ENCODE peak calls at places on chromosomes 11 and 22, in seven cellular contexts. T is CD8-positive, alpha-beta T cell; J is neural progenitor cell; Q is HepG2; K is Caco-2; D is naive thymus-derived CD4-positive, alpha-beta T cell; U is transverse colon. Z is an unnamed sample. For H3K9me3, the result is how much of the 10 kb centered on the place peaks cover.

GRCh38 chr11:128496684-128497056 is 90.7 kb downstream of the ETS1 start:
- DNase-seq in T (no peak), J (no peak), Q (no peak), K (no peak), D (no peak), U (no peak), Z (no peak)

GRCh38 chr11:117871160-117871559 is 5.3 kb downstream of the FXYD6 start:
- DNase-seq in T (no peak), J (no peak), Q (no peak), K (no peak), D (no peak), U (no peak), Z (no peak)

GRCh38 chr11:36622431-36623136 is 24.5 kb upstream of the RAG2 start:
- DNase-seq in T (no peak), J (peak), Q (peak), K (no peak), D (no peak), U (no peak), Z (no peak)

GRCh38 chr11:2325719-2326118 is 23.9 kb downstream of the TSPAN32 start:
- DNase-seq in T (no peak), J (no peak), Q (no peak), K (no peak), D (no peak), U (no peak), Z (no peak)

GRCh38 chr11:30314625-30315024 is 8.3 kb upstream of the ARL14EP start:
- DNase-seq in T (no peak), J (no peak), Q (no peak), K (no peak), D (no peak), U (no peak), Z (no peak)

GRCh38 chr22:43928418-43929307 is 5.1 kb downstream of the PNPLA3 start:
- DNase-seq in T (no peak), J (no peak), Q (no peak), K (no peak), D (no peak), U (no peak), Z (no peak)

GRCh38 chr22:40094449-40094848 is 83.3 kb upstream of the TNRC6B start:
- DNase-seq in T (no peak), J (no peak), Q (no peak), K (no peak), D (no peak), U (no peak), Z (no peak)

GRCh38 chr22:40720538-40721256 is 41.4 kb downstream of the MCHR1 start:
- DNase-seq in T (no peak), J (no peak), Q (no peak), K (no peak), D (no peak), U (no peak), Z (no peak)

GRCh38 chr11:1880746-1881441 is 10.8 kb downstream of the PRR33 start:
- DNase-seq in T (no peak), J (no peak), Q (no peak), K (peak), D (no peak), U (no peak), Z (no peak)

GRCh38 chr11:130088909-130089668 is 19.4 kb downstream of the APLP2 start:
- DNase-seq in T (no peak), J (peak), Q (no peak), K (no peak), D (no peak), U (no peak), Z (no peak)

GRCh38 chr22:31944700-31945477 is 554 bp downstream of the YWHAH start:
- DNase-seq in T (no peak), J (no peak), Q (no peak), K (no peak), D (peak), U (peak), Z (peak)

GRCh38 chr11:35236667-35237003 is 97.7 kb downstream of the CD44 start:
- DNase-seq in T (no peak), J (no peak), Q (no peak), K (no peak), D (no peak), U (no peak), Z (no peak)

GRCh38 chr11:66363187-66363601 is 8.4 kb downstream of the SLC29A2 start:
- DNase-seq in T (no peak), J (no peak), Q (no peak), K (peak), D (no peak), U (no peak), Z (no peak)

GRCh38 chr11:18594999-18595749 is 4.4 kb upstream of the MISFA start:
- DNase-seq in T (no peak), J (no peak), Q (no peak), K (no peak), D (no peak), U (no peak), Z (no peak)

GRCh38 chr11:2294340-2295290 is 7.1 kb downstream of the C11orf21 start:
- DNase-seq in T (no peak), J (peak), Q (no peak), K (peak), D (no peak), U (no peak), Z (no peak)

GRCh38 chr11:121439337-121439736 is 12.8 kb upstream of the SORL1 start:
- DNase-seq in T (no peak), J (no peak), Q (no peak), K (no peak), D (no peak), U (no peak), Z (no peak)

GRCh38 chr22:43827926-43828710 is 16.0 kb upstream of the EFCAB6 start:
- DNase-seq in T (no peak), J (no peak), Q (no peak), K (no peak), D (no peak), U (no peak), Z (no peak)

GRCh38 chr11:87290304-87290922 is 252.7 kb downstream of the TMEM135 start:
- DNase-seq in T (no peak), J (peak), Q (peak), K (no peak), D (peak), U (no peak), Z (no peak)

GRCh38 chr11:70663815-70664214 is 265.5 kb downstream of the CTTN start:
- DNase-seq in T (peak), J (no peak), Q (no peak), K (no peak), D (no peak), U (no peak), Z (no peak)

GRCh38 chr11:70662691-70663098 is 264.4 kb downstream of the CTTN start:
- DNase-seq in T (peak), J (no peak), Q (no peak), K (no peak), D (no peak), U (no peak), Z (no peak)

GRCh38 chr11:70660059-70660888 is 261.9 kb downstream of the CTTN start:
- DNase-seq in T (peak), J (no peak), Q (no peak), K (no peak), D (no peak), U (no peak), Z (no peak)

GRCh38 chr11:70661763-70662501 is 263.6 kb downstream of the CTTN start:
- DNase-seq in T (peak), J (peak), Q (no peak), K (no peak), D (no peak), U (no peak), Z (no peak)

DNA sequence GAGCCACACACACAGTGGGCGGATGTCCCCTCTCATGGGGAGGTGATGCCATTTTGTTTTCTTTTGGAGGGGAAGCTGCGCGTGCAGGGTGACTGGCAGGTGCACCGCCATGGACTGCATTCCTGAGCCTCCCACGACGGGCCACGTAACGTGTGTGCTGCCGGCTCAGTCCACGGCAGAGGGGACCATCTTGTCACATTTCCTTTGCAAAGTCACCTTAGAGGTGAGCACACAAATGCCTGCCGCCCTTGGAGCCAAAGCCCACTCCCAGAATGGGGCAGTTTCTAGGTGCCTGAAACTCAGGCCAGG is 262.5 kb downstream of the CTTN start:
- DNase-seq in T (no peak), J (no peak), Q (no peak), K (no peak), D (no peak), U (no peak), Z (no peak)
- H3K4me3 ChIP-seq in T (no peak), J (peak), Q (no peak), K (no peak), D (no peak), U (no peak), Z (no peak)

GRCh38 chr11:50278756-50279155 is 246.1 kb downstream of the OR4C45 start:
- DNase-seq in T (no peak), J (no peak), Q (no peak), K (no peak), D (no peak), U (no peak), Z (no peak)

DNA sequence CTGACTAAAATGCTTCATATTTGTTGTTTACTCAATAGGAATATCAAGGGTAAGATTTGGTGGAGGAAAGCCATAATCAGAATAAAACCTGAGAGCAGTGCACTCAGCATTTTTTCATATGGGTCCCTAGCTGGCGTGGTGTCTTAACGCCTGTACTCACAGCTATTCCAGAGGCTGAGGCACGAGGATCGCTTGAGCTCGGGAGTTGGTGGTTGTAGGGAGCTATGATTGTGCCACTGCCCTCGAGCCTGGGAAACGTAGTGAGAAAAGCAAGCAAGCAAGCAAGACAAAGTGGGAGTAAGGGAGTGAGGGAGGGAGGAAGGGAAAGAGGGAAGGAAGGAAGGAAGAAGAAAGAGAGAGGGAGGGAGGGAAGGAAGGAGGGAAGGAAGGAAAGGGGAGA is 242.5 kb downstream of the OR4C45 start:
- DNase-seq in T (no peak), J (no peak), Q (no peak), K (no peak), D (no peak), U (no peak), Z (no peak)
- H3K9me3 ChIP-seq in T (under half), J (under half), Q (half or more), K (under half), D (under half), U (under half), Z (under half)

GRCh38 chr11:64007160-64007628 is 21.0 kb downstream of the OTUB1 start:
- DNase-seq in T (no peak), J (peak), Q (no peak), K (no peak), D (no peak), U (no peak), Z (no peak)
- H3K4me3 ChIP-seq in T (peak), J (peak), Q (peak), K (no peak), D (peak), U (peak), Z (peak)

DNA sequence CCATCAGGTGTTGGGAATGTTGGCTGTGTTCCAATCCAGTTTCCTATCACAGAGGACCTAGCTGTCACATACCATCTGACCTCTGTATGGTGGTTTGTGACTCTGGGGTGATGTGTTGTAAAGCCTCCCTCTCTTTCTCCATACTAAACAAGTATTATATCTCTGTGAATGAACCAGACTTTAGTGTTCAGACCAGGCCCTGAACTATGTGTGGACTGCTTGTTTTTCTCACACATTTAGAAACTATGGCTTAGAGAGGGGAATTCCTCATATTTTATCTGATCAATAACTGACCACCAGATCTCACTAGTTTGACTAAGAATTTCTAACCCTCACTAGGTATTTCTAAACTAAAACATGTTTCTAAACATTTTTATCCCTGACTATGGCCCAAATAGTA is 17.5 kb downstream of the NCR3LG1 start:
- DNase-seq in T (no peak), J (no peak), Q (no peak), K (no peak), D (no peak), U (no peak), Z (no peak)
- H3K9me3 ChIP-seq in T (under half), J (under half), Q (half or more), K (under half), D (under half), U (under half), Z (under half)

GRCh38 chr11:94151903-94152677 is 23.4 kb downstream of the PANX1 start:
- DNase-seq in T (no peak), J (no peak), Q (peak), K (peak), D (no peak), U (no peak), Z (no peak)

GRCh38 chr11:94151311-94151710 is 22.7 kb downstream of the PANX1 start:
- DNase-seq in T (no peak), J (no peak), Q (no peak), K (no peak), D (no peak), U (no peak), Z (no peak)

GRCh38 chr11:94153320-94153719 is 24.7 kb downstream of the PANX1 start:
- DNase-seq in T (no peak), J (no peak), Q (peak), K (peak), D (no peak), U (no peak), Z (no peak)

GRCh38 chr11:94154095-94154856 is 25.6 kb downstream of the PANX1 start:
- DNase-seq in T (no peak), J (no peak), Q (no peak), K (no peak), D (no peak), U (no peak), Z (no peak)

GRCh38 chr11:94152678-94153065 is 24.0 kb downstream of the PANX1 start:
- DNase-seq in T (no peak), J (no peak), Q (no peak), K (no peak), D (no peak), U (no peak), Z (no peak)
- H3K4me3 ChIP-seq in T (no peak), J (no peak), Q (peak), K (no peak), D (no peak), U (no peak), Z (no peak)

DNA sequence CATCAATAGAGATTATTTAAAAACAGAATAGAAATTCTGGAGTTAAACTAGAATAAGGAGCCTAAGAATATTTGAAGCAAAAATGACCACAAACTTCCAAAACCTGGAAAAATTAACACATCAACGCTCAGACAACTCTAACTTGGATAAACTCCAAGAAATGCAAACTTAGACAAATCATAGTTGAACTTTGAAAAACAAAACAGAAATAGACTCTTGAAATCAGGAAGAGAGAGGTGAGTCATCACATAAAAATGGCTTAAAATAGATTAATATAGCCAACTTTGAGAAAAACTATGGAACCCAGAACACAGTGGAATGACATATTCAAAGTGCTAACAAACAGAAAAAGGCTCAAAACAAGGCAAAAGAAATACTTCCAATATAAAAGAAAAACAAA is 974.2 kb downstream of the JRKL start:
- DNase-seq in T (no peak), J (no peak), Q (no peak), K (no peak), D (no peak), U (no peak), Z (no peak)
- H3K9me3 ChIP-seq in T (under half), J (under half), Q (under half), K (under half), D (under half), U (under half), Z (under half)

GRCh38 chr11:7485136-7485853 is at the start of gene OLFML1:
- DNase-seq in T (no peak), J (no peak), Q (peak), K (no peak), D (no peak), U (no peak), Z (peak)

GRCh38 chr11:7488681-7489080 is 3.4 kb downstream of the OLFML1 start:
- DNase-seq in T (no peak), J (no peak), Q (no peak), K (no peak), D (no peak), U (no peak), Z (no peak)

GRCh38 chr11:7485854-7486425 is 634 bp downstream of the OLFML1 start:
- DNase-seq in T (no peak), J (no peak), Q (no peak), K (no peak), D (no peak), U (no peak), Z (no peak)

GRCh38 chr11:7486731-7487130 is 1.4 kb downstream of the OLFML1 start:
- DNase-seq in T (no peak), J (no peak), Q (no peak), K (no peak), D (no peak), U (no peak), Z (no peak)

DNA sequence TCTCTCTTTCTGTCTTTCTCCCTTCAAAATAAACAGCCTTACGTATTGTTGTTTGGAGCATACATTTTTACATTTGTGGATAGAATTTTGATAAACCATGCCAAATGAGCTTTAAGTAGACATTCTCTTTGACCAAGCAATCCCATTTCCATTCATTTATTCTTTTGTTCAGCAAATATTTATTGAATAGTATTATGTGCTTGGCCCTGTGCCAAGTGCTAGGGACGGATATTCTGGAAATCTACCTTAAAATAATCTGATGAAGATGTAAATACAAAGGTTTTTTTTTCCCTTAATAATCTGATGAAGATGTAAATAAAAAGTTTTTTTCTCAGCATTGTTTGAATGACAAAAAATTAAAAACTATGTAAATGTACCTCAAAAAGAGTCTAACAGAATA is 2.1 kb downstream of the OLFML1 start:
- DNase-seq in T (no peak), J (no peak), Q (no peak), K (no peak), D (no peak), U (no peak), Z (no peak)
- H3K4me3 ChIP-seq in T (no peak), J (no peak), Q (no peak), K (no peak), D (no peak), U (no peak), Z (no peak)

DNA sequence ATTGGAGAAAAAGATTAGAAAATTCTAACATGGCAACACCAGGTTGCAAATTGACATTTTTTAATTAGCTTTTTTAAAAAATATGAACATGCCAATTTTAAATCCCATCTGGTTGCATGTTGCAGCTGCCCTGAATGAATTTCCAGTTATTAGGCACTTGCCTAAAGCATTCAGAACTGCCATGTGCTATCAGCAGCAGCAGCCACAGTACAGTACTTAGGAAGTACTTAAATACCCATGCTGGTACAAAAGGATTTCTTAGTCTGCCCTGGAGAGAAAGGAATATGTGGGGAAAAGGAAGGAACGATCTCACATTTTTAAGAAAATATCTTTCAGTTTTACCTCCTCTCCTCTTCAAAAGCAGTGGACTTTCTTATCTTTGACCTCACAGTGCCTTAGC is 46.2 kb downstream of the FAM168A start:
- DNase-seq in T (no peak), J (no peak), Q (no peak), K (no peak), D (no peak), U (no peak), Z (no peak)
- H3K9me3 ChIP-seq in T (under half), J (under half), Q (under half), K (under half), D (under half), U (under half), Z (under half)

GRCh38 chr22:19766506-19767426 is 6.2 kb downstream of the TBX1 start:
- DNase-seq in T (peak), J (peak), Q (no peak), K (peak), D (no peak), U (peak), Z (no peak)
- H3K4me3 ChIP-seq in T (no peak), J (peak), Q (peak), K (peak), D (no peak), U (peak), Z (peak)

DNA sequence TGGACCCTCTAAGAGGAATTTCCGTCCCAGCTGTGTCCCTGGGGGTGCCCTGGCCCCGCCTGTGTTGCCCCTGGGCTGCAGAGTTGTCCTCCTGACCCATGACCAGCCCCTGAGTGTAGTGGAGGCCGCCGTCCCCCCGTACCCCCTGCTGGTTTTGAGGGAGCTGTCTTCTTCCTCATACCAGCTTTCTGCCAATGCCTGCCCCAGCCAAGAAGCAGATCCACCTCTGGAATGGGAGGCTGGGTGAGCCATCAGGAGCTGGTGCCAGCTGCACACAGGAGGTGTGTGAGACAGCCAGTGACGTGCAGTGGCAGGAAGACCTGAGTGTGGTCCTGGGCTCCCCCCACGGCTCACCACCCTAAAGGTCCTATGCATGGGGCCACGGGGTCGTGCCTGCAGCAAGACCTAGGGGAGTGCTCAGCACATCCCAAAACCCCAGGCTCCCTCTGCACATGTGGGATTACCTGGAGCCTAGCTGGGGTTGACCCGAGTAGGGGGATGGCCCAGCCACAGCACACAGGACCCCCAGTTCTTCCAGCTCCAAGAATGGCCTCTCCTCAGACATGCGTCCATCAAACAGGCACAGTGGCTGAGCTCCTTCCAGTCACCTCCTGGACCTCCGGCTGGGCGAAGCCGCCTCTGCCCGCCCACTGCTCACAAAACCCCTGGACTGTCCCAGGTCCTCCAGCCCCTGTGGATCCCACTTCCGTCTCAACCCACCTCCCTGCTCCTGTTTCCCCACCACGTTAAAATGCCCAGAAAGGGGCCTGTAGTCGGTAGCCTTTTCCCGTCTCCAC is 647.6 kb downstream of the BRD1 start:
- DNase-seq in T (no peak), J (no peak), Q (no peak), K (no peak), D (no peak), U (no peak), Z (no peak)
- H3K9me3 ChIP-seq in T (under half), J (under half), Q (under half), K (under half), D (under half), U (under half), Z (under half)